ENCODE peak calls at places on chromosome 21, in eight cellular contexts. L, V, J, W, N, C, H and M are unnamed samples. For H3K4me1, the result is how much of the 10 kb centered on the place peaks cover.

GRCh38 chr21:45844181-45844580 is 137.4 kb upstream of the COL6A1 start:
- DNase-seq in L (no peak), V (no peak), J (no peak), W (no peak), N (no peak), C (no peak), H (no peak), M (no peak)

GRCh38 chr21:14691924-14692323 is 145.8 kb upstream of the SAMSN1 start:
- DNase-seq in L (no peak), V (no peak), J (no peak), W (no peak), N (no peak), C (no peak), H (no peak), M (no peak)

GRCh38 chr21:33481314-33481943 is 1.7 kb upstream of the TMEM50B start:
- DNase-seq in L (no peak), V (no peak), J (no peak), W (no peak), N (no peak), C (no peak), H (no peak), M (no peak)

GRCh38 chr21:32705139-32705538 is 22.7 kb downstream of the SYNJ1 start:
- DNase-seq in L (no peak), V (no peak), J (no peak), W (no peak), N (no peak), C (no peak), H (peak), M (peak)

GRCh38 chr21:36854391-36854790 is 112.1 kb downstream of the HLCS start:
- DNase-seq in L (peak), V (no peak), J (no peak), W (no peak), N (peak), C (peak), H (peak), M (no peak)

GRCh38 chr21:28771790-28772501 is 220.7 kb downstream of the LTN1 start:
- DNase-seq in L (no peak), V (no peak), J (peak), W (no peak), N (no peak), C (peak), H (peak), M (peak)

GRCh38 chr21:28882345-28882744 is 110.3 kb downstream of the LTN1 start:
- DNase-seq in L (no peak), V (no peak), J (no peak), W (no peak), N (no peak), C (no peak), H (no peak), M (no peak)

GRCh38 chr21:30337644-30338170 is at the start of gene KRTAP27-1:
- DNase-seq in L (no peak), V (no peak), J (no peak), W (no peak), N (no peak), C (peak), H (no peak), M (no peak)

GRCh38 chr21:26067836-26068401 is 102.7 kb downstream of the APP start:
- DNase-seq in L (peak), V (no peak), J (no peak), W (no peak), N (no peak), C (no peak), H (no peak), M (no peak)

GRCh38 chr21:36384885-36385232 is 333 bp upstream of the CHAF1B start:
- DNase-seq in L (no peak), V (no peak), J (no peak), W (no peak), N (no peak), C (no peak), H (no peak), M (no peak)

GRCh38 chr21:36756527-36756926 is 57.6 kb downstream of the SIM2 start:
- DNase-seq in L (no peak), V (no peak), J (no peak), W (no peak), N (no peak), C (peak), H (peak), M (peak)

GRCh38 chr21:46250146-46250725 is 21.7 kb upstream of the LSS start:
- DNase-seq in L (no peak), V (no peak), J (no peak), W (no peak), N (no peak), C (no peak), H (peak), M (no peak)

GRCh38 chr21:43277481-43278351 is 108.9 kb downstream of the CRYAA start:
- DNase-seq in L (peak), V (no peak), J (no peak), W (no peak), N (no peak), C (no peak), H (no peak), M (no peak)

GRCh38 chr21:36097427-36098230 is 27.8 kb downstream of the CBR1 start:
- DNase-seq in L (no peak), V (no peak), J (no peak), W (no peak), N (no peak), C (peak), H (no peak), M (peak)

GRCh38 chr21:19031956-19032355 is 628.4 kb upstream of the TMPRSS15 start:
- DNase-seq in L (peak), V (no peak), J (no peak), W (no peak), N (no peak), C (no peak), H (no peak), M (no peak)

GRCh38 chr21:38494254-38494648 is 4.0 kb downstream of the ERG start:
- DNase-seq in L (no peak), V (no peak), J (no peak), W (no peak), N (no peak), C (no peak), H (no peak), M (peak)

GRCh38 chr21:38498057-38498833 is at the start of gene ERG:
- DNase-seq in L (no peak), V (no peak), J (no peak), W (no peak), N (no peak), C (no peak), H (no peak), M (no peak)

GRCh38 chr21:38494688-38495087 is 3.6 kb downstream of the ERG start:
- DNase-seq in L (no peak), V (no peak), J (no peak), W (no peak), N (no peak), C (no peak), H (no peak), M (peak)

GRCh38 chr21:38495242-38495641 is 3.0 kb downstream of the ERG start:
- DNase-seq in L (no peak), V (no peak), J (no peak), W (no peak), N (no peak), C (no peak), H (no peak), M (no peak)

GRCh38 chr21:38496224-38496623 is 2.1 kb downstream of the ERG start:
- DNase-seq in L (no peak), V (no peak), J (no peak), W (no peak), N (no peak), C (no peak), H (no peak), M (no peak)
- H3K4me3 ChIP-seq in L (no peak), V (peak), J (peak), W (peak), N (peak), C (no peak), H (no peak), M (no peak)

DNA sequence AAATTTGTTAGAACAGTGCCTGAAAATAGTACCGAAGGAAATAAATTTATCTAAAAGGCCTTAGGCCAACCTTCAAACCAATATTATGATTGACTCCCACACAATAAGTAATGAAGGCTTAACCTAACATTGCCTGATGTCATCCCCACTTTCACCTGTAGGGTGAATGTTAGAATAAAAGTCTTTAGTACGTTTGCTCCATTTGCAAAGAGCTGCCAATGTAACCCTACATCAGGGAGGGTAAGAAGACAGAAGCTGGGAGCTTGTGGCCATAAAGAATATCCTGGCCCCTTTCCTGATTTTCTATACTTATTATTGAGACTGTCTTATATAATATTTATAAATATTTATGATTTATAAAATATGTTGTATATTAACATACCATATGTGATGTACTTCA is 661.8 kb upstream of the CXADR start:
- DNase-seq in L (no peak), V (no peak), J (no peak), W (no peak), N (no peak), C (no peak), H (no peak), M (no peak)
- TF ChIP-seq CTCF in L (no peak), V (no peak), J (no peak), W (no peak), N (no peak), C (no peak), H (no peak), M (no peak)

GRCh38 chr21:38990424-38990794 is 184.7 kb downstream of the ETS2 start:
- DNase-seq in L (no peak), V (no peak), J (no peak), W (no peak), N (peak), C (no peak), H (no peak), M (no peak)
- H3K4me1 ChIP-seq in L (half or more), V (half or more), J (half or more), W (under half), N (half or more), C (under half), H (under half), M (under half)

DNA sequence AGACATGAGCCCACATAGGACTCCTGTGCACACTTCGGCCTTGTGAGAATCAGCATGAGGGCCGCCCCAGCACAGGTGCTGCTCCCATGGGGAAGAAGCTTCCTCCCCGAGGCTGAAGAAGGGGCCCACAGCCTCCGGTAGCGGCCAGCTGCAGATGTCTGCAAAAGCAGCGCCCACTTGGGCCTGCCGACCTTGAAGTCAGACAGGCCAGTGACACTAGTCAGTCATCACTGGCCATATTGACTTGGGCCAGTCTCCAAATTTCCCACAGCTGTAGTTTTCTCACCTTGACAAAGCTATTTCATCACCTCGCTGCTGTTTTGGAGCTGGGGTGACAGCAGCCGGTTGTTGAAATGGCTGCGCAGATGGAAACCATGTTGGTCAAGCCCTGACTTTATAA is 83.0 kb downstream of the RIPK4 start:
- DNase-seq in L (no peak), V (no peak), J (no peak), W (no peak), N (no peak), C (no peak), H (no peak), M (no peak)
- H3K4me3 ChIP-seq in L (no peak), V (no peak), J (no peak), W (no peak), N (no peak), C (no peak), H (no peak), M (no peak)

DNA sequence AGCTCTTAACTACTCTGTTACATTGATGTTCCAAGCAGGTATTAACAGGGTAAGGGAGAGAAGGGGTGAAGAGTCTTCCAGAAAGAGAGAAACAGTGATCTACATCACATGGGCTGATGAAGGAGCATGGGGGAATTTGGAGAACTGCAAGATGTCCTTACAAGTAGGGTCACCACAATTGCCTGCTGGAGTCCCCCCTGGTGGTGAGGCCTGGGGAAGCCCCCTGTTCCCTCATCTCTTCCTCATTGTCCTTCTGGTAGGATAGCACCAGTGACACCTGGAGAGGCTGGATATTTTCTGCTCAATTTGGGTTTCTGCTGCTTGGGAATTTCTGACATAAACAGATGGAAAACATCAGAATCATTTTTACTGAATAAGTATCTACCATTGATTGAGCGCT is 126.6 kb downstream of the RUNX1 start:
- DNase-seq in L (no peak), V (no peak), J (no peak), W (no peak), N (no peak), C (no peak), H (no peak), M (no peak)
- TF ChIP-seq CTCF in L (peak), V (no peak), J (no peak), W (no peak), N (no peak), C (no peak), H (no peak), M (no peak)

DNA sequence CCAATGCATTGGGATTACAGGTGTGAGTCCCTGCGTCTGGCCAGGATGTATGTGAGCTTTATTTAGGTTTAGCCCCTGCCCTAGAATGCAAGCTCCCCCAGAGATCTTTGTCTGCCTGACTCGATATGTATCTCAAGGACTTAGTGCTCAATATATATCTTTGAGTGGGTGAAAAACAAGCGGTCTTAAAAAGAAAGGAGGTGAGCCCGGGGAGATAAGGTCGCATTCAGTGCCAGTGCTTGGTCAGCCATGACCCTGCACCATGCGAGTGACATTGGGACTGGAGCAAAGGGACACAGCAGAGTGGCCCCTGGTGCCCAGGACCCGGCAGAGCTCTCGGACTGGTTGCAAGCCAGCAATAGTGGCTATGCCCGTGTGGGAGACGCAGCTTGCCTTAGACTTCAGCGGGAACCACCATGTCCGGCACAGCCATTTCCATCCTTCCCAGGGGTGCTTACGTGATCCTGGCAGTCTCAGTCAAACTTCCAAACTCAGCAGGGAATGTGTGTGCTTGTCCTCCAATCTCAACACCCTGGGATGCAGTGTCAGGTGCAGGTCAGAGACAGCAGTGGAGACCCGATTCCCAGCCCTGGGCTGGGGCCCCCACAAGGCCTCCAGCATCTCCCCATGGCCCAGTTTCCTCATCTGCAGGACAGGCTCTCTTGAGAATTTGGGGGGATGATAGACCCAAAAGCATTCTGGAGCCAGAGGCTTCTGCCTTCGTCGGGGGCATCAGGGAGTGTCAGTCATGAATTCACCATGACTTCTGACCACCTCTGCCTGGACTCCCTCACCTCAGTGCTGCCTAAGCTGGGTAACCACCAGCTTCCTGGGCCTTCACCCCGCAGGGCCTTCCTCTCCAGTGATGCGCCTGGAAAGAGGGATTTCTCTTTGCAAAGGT is 1.8 kb downstream of the MX2 start:
- DNase-seq in L (no peak), V (no peak), J (no peak), W (no peak), N (no peak), C (no peak), H (no peak), M (no peak)
- H3K4me1 ChIP-seq in L (under half), V (under half), J (under half), W (under half), N (half or more), C (under half), H (under half), M (under half)

GRCh38 chr21:44750675-44751025 is 39.3 kb upstream of the TSPEAR start:
- DNase-seq in L (no peak), V (peak), J (no peak), W (no peak), N (no peak), C (no peak), H (no peak), M (no peak)
- H3K4me3 ChIP-seq in L (no peak), V (peak), J (no peak), W (no peak), N (no peak), C (no peak), H (no peak), M (no peak)

DNA sequence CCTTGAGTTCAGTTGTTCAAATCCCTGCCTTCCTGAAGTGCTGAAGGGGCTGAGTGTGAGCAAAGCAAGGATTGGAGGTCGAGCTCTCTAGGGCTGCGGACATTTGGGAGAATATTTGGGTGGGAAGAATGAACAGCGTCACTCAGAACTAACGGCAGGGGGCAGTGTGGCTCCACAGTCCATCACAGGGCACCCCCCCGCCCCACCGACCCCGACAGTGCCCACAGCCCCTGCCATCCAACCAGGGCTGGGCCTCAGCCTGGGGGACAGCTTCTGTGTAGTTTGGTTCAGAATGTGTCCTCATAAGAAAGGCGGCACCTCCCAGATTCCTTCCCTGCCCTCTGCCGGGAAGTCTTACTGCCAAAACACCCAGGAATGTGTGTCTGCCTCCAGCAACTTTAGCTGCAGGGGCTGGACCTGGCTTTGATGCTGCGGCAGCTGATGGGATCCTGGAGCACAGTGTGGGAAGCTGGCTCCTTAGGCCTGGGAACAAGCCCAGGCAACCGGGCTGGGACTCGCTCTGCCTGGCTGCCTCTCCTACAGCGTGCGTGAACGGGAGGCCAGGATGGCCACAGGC is 104.8 kb upstream of the TMPRSS2 start:
- DNase-seq in L (peak), V (peak), J (peak), W (peak), N (peak), C (peak), H (peak), M (peak)
- TF ChIP-seq CTCF in L (peak), V (peak), J (peak), W (peak), N (peak), C (peak), H (peak), M (peak)